ENCODE peak calls at places on chromosomes 7 and 10, in six cellular contexts. I, Z, Q, O, W and P are unnamed samples.

GRCh38 chr10:84095821-84096497 is 43.4 kb upstream of the GHITM start:
- DNase-seq in Z (no peak), O (no peak), Q (no peak), I (no peak), W (peak), P (no peak)

GRCh38 chr7:151818674-151819519 is 58.0 kb downstream of the PRKAG2 start:
- DNase-seq in W (peak), I (no peak), O (peak), Q (peak), Z (peak), P (no peak)

GRCh38 chr10:16788125-16788524 is 29.1 kb downstream of the RSU1 start:
- DNase-seq in Q (no peak), Z (no peak), W (no peak), I (no peak), O (no peak), P (no peak)

GRCh38 chr10:129607607-129608006 is 140.6 kb downstream of the MGMT start:
- DNase-seq in Z (no peak), I (no peak), O (no peak), Q (no peak), W (no peak), P (no peak)

GRCh38 chr10:80471715-80472233 is 17.7 kb downstream of the TSPAN14 start:
- DNase-seq in O (no peak), Z (no peak), Q (no peak), W (peak), I (no peak), P (no peak)

GRCh38 chr10:128476845-128477244 is 350.6 kb upstream of the MKI67 start:
- DNase-seq in Q (no peak), Z (no peak), O (no peak), I (no peak), W (no peak), P (no peak)

GRCh38 chr10:131082991-131083465 is 228.5 kb downstream of the TCERG1L start:
- DNase-seq in Q (peak), Z (no peak), I (no peak), W (no peak), O (no peak), P (no peak)

GRCh38 chr7:20170626-20171025 is 46.6 kb downstream of the MACC1 start:
- DNase-seq in Q (no peak), Z (no peak), W (no peak), I (peak), O (no peak), P (no peak)

GRCh38 chr7:117837841-117838240 is 35.4 kb downstream of the CTTNBP2 start:
- DNase-seq in Z (no peak), I (no peak), O (no peak), W (peak), Q (no peak), P (no peak)

GRCh38 chr10:89555688-89556445 is 20.5 kb upstream of the SLC16A12 start:
- DNase-seq in I (peak), W (no peak), Z (no peak), Q (peak), O (peak), P (no peak)

GRCh38 chr10:58516118-58516517 is 3.4 kb downstream of the BICC1 start:
- DNase-seq in W (no peak), I (peak), O (no peak), Q (no peak), Z (no peak), P (no peak)

GRCh38 chr10:132616170-132616994 is 78.8 kb downstream of the INPP5A start:
- DNase-seq in I (no peak), Z (no peak), W (no peak), O (peak), Q (no peak), P (no peak)

GRCh38 chr10:77965294-77965693 is 38.7 kb upstream of the DLG5 start:
- DNase-seq in Z (no peak), I (peak), W (peak), O (no peak), Q (no peak), P (peak)

GRCh38 chr10:117622471-117623184 is 80.1 kb downstream of the EMX2 start:
- DNase-seq in I (no peak), W (no peak), O (no peak), Z (no peak), Q (no peak), P (no peak)

GRCh38 chr10:79331709-79332108 is 15.6 kb upstream of the PPIF start:
- DNase-seq in I (peak), Z (no peak), Q (no peak), O (no peak), W (peak), P (peak)

GRCh38 chr7:157425137-157425731 is 88.4 kb downstream of the DNAJB6 start:
- DNase-seq in O (peak), W (no peak), I (no peak), Q (no peak), Z (no peak), P (no peak)

GRCh38 chr7:111274882-111275281 is 184.0 kb downstream of the LRRN3 start:
- DNase-seq in Q (no peak), W (peak), I (peak), O (no peak), Z (no peak), P (no peak)

GRCh38 chr10:70576803-70577517 is 25.6 kb downstream of the PRF1 start:
- DNase-seq in I (peak), Z (no peak), Q (no peak), O (no peak), W (peak), P (no peak)

GRCh38 chr7:37510043-37510634 is 61.5 kb upstream of the ELMO1 start:
- DNase-seq in O (peak), Z (no peak), I (no peak), Q (no peak), W (peak), P (no peak)

GRCh38 chr10:124754227-124754626 is 10.0 kb upstream of the FAM53B start:
- DNase-seq in O (no peak), Q (no peak), I (no peak), W (no peak), Z (no peak), P (no peak)

GRCh38 chr10:90306187-90306586 is 551.7 kb downstream of the HTR7 start:
- DNase-seq in I (peak), W (peak), Q (no peak), O (no peak), Z (no peak), P (peak)

GRCh38 chr7:107995184-107996071 is 7.5 kb downstream of the LAMB1 start:
- DNase-seq in W (peak), Q (no peak), I (peak), Z (no peak), O (peak), P (peak)

GRCh38 chr7:32219416-32219815 is 149.2 kb upstream of the PDE1C start:
- DNase-seq in Z (no peak), I (no peak), O (no peak), Q (no peak), W (no peak), P (no peak)

GRCh38 chr10:36393800-36394199 is 731.6 kb upstream of the ANKRD30A start:
- DNase-seq in O (no peak), I (no peak), Q (no peak), Z (no peak), W (peak), P (no peak)

GRCh38 chr7:152574892-152575511 is 100.9 kb downstream of the XRCC2 start:
- DNase-seq in I (no peak), Z (peak), O (no peak), Q (no peak), W (peak), P (no peak)

GRCh38 chr10:55024718-55025117 is 223.7 kb upstream of the PCDH15 start:
- DNase-seq in W (no peak), Q (no peak), Z (no peak), I (no peak), O (no peak), P (no peak)

GRCh38 chr10:74799840-74800239 is 26.6 kb upstream of the KAT6B start:
- DNase-seq in W (peak), Q (no peak), I (peak), O (no peak), Z (no peak), P (peak)

GRCh38 chr7:151129141-151129835 is 38.2 kb downstream of the GBX1 start:
- DNase-seq in Z (no peak), O (no peak), W (no peak), Q (no peak), I (no peak), P (no peak)

DNA sequence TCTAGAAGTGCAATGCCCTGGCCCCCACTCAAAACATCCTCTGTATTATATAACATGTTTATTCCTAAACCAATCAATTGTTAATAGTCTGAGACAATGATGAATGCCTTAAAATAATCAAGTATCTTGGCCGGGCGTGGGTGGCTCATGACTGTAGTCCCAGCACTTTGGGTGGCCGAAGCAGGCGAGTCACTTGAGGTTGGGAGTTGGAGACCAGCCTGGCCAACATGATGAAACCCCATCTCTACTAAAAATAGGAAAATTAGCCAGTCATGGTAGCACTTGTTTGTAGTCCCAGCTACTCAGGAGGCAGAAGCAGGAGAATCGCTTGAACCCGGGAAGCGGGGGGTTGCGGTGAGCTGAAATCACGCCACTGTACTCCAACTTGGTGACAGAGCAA is 29.4 kb upstream of the CACNA2D1 start:
- DNase-seq in Z (no peak), W (no peak), O (no peak), I (no peak), Q (no peak), P (peak)
- H3K4me3 ChIP-seq in Z (no peak), W (no peak), O (no peak), I (no peak), Q (no peak), P (no peak)

GRCh38 chr10:45372251-45372951 is 1.6 kb upstream of the ALOX5 start:
- DNase-seq in W (no peak), O (no peak), Q (no peak), Z (no peak), I (no peak), P (no peak)
- H3K4me3 ChIP-seq in W (no peak), O (no peak), Q (no peak), Z (no peak), I (no peak), P (no peak)

DNA sequence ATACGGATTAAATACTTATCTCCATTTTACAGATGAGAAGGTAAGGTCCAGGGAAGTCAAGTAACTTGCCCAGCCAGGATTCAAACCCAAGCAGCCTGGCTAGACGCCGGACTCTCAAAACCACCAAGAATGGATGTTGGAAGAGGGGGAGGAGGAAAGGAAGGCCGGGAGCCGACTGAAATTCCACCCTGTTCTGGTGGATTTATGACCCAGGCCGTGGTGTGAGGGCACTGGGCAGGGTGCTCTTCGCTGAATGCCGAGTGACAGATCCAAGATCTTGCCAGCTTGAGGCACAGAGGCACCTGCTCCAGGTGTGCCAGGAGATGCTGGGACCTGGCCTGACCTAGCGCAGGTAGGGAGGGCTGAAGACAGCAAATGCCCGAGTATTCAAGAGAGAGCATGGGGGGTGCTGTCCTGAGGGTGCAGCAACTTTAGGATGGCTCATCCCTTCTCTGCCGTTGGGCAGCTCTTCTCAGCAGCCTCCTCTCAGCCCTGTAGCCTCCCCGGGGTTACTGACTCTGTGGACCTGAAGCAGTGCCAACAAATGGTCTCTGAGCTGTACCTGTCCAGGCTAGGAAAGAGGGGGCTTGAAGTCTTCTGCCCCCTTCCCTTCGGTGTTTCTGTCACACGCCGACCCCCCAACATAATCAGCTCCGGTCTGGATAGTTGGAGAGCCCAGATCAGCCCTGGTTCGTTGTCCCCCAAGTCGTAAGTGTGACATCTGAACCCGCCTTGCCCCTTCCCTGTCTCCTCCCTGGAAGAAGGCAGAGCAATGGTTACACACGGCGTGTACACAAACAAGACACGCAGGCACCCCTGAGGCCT is 713 bp downstream of the LOXL4 start:
- DNase-seq in Q (no peak), O (no peak), Z (no peak), W (no peak), I (no peak), P (no peak)
- H3K4me3 ChIP-seq in Q (no peak), O (peak), Z (peak), W (no peak), I (peak), P (no peak)

GRCh38 chr7:24475573-24475972 is 97.7 kb upstream of the PALS2 start:
- DNase-seq in I (no peak), W (no peak), O (peak), Q (no peak), Z (no peak), P (no peak)

GRCh38 chr7:24477807-24478655 is 95.2 kb upstream of the PALS2 start:
- DNase-seq in W (peak), I (peak), Q (peak), Z (no peak), O (peak), P (peak)

GRCh38 chr7:24476227-24476626 is 97.0 kb upstream of the PALS2 start:
- DNase-seq in W (no peak), Q (no peak), O (no peak), Z (no peak), I (no peak), P (no peak)

GRCh38 chr7:24480501-24480900 is 92.8 kb upstream of the PALS2 start:
- DNase-seq in Q (no peak), O (no peak), W (no peak), Z (no peak), I (no peak), P (no peak)

DNA sequence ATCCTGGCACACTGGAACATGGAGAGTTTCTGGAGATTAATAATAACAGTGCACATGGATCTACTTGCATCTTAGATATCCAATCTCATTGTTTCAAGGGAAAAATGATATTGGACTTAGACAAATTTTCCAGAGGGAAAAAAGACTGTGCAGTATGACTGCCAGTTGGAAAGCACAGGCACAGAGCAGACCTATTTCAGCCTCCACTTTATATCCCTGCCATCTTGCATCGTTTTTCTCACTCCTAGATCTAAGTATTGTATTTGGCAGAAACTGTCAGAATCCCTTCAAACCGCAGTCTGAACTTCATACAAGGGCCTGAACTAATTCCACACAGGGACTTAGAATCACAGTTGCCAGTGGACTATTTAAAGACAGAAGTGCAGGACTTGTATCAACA is 95.9 kb upstream of the PALS2 start:
- DNase-seq in Z (no peak), O (no peak), W (no peak), Q (no peak), I (no peak), P (no peak)
- H3K4me3 ChIP-seq in Z (no peak), O (no peak), W (no peak), Q (no peak), I (no peak), P (no peak)

DNA sequence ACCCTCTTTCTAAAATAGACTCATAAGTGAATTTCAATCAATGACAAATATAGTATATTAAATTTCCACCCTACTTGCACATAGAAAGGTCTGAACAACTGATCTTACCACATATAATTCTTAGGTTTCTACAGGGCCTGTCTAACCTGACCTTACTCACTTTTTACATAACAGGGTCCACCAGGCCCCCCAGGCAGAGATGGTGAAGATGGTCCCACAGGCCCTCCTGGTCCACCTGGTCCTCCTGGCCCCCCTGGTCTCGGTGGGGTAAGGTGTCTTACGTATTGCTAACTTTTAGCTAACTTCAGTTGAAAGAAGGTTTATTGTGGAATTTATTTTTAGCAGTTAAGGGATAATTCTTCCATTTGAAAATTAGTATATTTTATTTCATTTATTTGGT is 5.3 kb downstream of the COL1A2 start:
- DNase-seq in O (no peak), I (peak), Q (no peak), W (no peak), Z (no peak), P (no peak)
- H3K4me3 ChIP-seq in O (no peak), I (peak), Q (no peak), W (no peak), Z (no peak), P (no peak)

DNA sequence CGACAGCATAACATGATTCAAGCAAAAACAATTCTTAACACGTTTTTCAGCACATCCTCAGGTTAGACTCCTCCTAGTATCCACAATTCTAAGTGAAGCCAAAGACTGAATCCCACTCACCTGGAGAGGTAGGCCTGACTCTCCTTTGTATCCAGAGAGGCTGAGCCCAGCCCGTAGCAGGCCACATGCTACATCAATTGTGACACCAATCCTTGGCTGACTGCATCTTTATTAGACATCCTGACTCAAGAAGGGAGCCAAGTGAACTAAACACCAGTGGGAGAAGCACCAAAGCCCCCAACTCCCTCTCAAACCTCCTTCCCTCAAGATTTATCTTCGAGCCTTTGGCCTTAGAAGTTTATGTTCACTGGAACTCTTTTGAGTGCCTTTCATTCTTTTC is 125.5 kb upstream of the PDLIM1 start:
- DNase-seq in Q (no peak), Z (no peak), I (no peak), O (no peak), W (no peak), P (no peak)
- H3K4me3 ChIP-seq in Q (no peak), Z (no peak), I (no peak), O (no peak), W (no peak), P (no peak)

GRCh38 chr7:3043544-3044395 is at the start of gene CARD11:
- DNase-seq in O (peak), W (no peak), I (no peak), Q (no peak), Z (peak), P (no peak)

GRCh38 chr7:3042861-3043489 is 692 bp downstream of the CARD11 start:
- DNase-seq in I (no peak), Q (no peak), O (peak), Z (peak), W (peak), P (no peak)

GRCh38 chr7:3039787-3040186 is 3.9 kb downstream of the CARD11 start:
- DNase-seq in Z (no peak), I (no peak), W (no peak), O (no peak), Q (no peak), P (no peak)

GRCh38 chr7:3037259-3037658 is 6.4 kb downstream of the CARD11 start:
- DNase-seq in Q (no peak), O (no peak), Z (peak), I (no peak), W (no peak), P (no peak)

GRCh38 chr7:3042301-3042700 is 1.4 kb downstream of the CARD11 start:
- DNase-seq in W (no peak), Z (peak), I (no peak), Q (no peak), O (no peak), P (no peak)
- H3K4me3 ChIP-seq in W (no peak), Z (no peak), I (no peak), Q (no peak), O (no peak), P (no peak)